ENCODE peak calls at places on chromosomes 16 and 17, in nine cellular contexts. P, Y, J, W, X, L, O, C and R are unnamed samples.

GRCh38 chr17:29148790-29149430 is 31.3 kb downstream of the MYO18A start:
- DNase-seq in P (peak), Y (peak), J (peak), W (peak), X (peak), L (peak), O (peak), C (peak), R (peak)

GRCh38 chr17:28711723-28712036 is at the start of gene PROCA1:
- DNase-seq in P (no peak), Y (no peak), J (no peak), W (no peak), X (no peak), L (no peak), O (no peak), C (peak), R (no peak)

GRCh38 chr17:42774066-42774750 is 959 bp downstream of the VPS25 start:
- DNase-seq in P (no peak), Y (no peak), J (no peak), W (no peak), X (peak), L (no peak), O (peak), C (no peak), R (no peak)

GRCh38 chr17:56909742-56910508 is 3.9 kb downstream of the TRIM25 start:
- DNase-seq in P (no peak), Y (no peak), J (no peak), W (no peak), X (no peak), L (no peak), O (no peak), C (no peak), R (no peak)

GRCh38 chr17:28760987-28761562 is 17.3 kb downstream of the TRAF4 start:
- DNase-seq in P (peak), Y (no peak), J (no peak), W (no peak), X (peak), L (no peak), O (peak), C (no peak), R (no peak)

GRCh38 chr16:4618645-4619418 is 4.1 kb upstream of the UBALD1 start:
- DNase-seq in P (no peak), Y (no peak), J (no peak), W (no peak), X (peak), L (no peak), O (no peak), C (no peak), R (no peak)

GRCh38 chr16:88754912-88755744 is 29.9 kb downstream of the PIEZO1 start:
- DNase-seq in P (no peak), Y (no peak), J (no peak), W (no peak), X (peak), L (no peak), O (peak), C (no peak), R (peak)

GRCh38 chr16:12703935-12704334 is 99.8 kb downstream of the CPPED1 start:
- DNase-seq in P (no peak), Y (no peak), J (no peak), W (no peak), X (no peak), L (no peak), O (peak), C (no peak), R (no peak)

GRCh38 chr16:3460121-3460520 is 16.6 kb downstream of the NAA60 start:
- DNase-seq in P (no peak), Y (no peak), J (no peak), W (no peak), X (no peak), L (no peak), O (no peak), C (no peak), R (no peak)

GRCh38 chr16:50263940-50264929 is 2.1 kb upstream of the ADCY7 start:
- DNase-seq in P (no peak), Y (no peak), J (no peak), W (no peak), X (peak), L (no peak), O (peak), C (no peak), R (no peak)